ENCODE peak calls at places on chromosomes 11 and 22, in nine cellular contexts. H is endothelial cell of umbilical vein, D is stomach, E is HCT116, Z is sigmoid colon, J is HepG2, N is GM23338, R is vagina, A is breast epithelium. S is an unnamed sample. For H3K27me3, the result is how much of the 10 kb centered on the place peaks cover.

GRCh38 chr11:2940166-2940929 is 11.1 kb upstream of the PHLDA2 start:
- DNase-seq in J (peak), A (peak), H (no peak), Z (peak), D (peak), E (peak), R (no peak), N (peak), S (peak)

GRCh38 chr11:124769804-124770774 is 8.0 kb upstream of the ESAM start:
- DNase-seq in Z (no peak), N (no peak), R (no peak), D (no peak), H (peak), E (peak), J (peak), A (no peak), S (no peak)

GRCh38 chr22:28930357-28931007 is 47.1 kb downstream of the ZNRF3 start:
- DNase-seq in A (no peak), R (no peak), E (no peak), H (peak), N (no peak), D (no peak), Z (no peak), J (no peak), S (no peak)

GRCh38 chr11:65310756-65311155 is 3.9 kb upstream of the CDC42EP2 start:
- DNase-seq in D (no peak), A (no peak), J (no peak), H (no peak), Z (no peak), R (no peak), E (no peak), N (no peak), S (no peak)

GRCh38 chr11:112368402-112368801 is 107.7 kb upstream of the PLET1 start:
- DNase-seq in N (no peak), J (no peak), D (no peak), H (no peak), A (no peak), Z (no peak), E (no peak), R (peak), S (no peak)

GRCh38 chr22:46971141-46971775 is 208.8 kb downstream of the TBC1D22A start:
- DNase-seq in D (no peak), Z (peak), N (no peak), A (no peak), H (peak), R (no peak), E (no peak), J (no peak), S (no peak)

GRCh38 chr11:123920943-123921342 is 18.5 kb upstream of the OR4D5 start:
- DNase-seq in Z (no peak), R (no peak), A (no peak), N (no peak), E (no peak), J (no peak), D (no peak), H (no peak), S (no peak)

GRCh38 chr11:1193326-1194230 is 29.3 kb upstream of the MUC5B start:
- DNase-seq in J (no peak), Z (peak), A (peak), E (no peak), D (peak), H (no peak), R (no peak), N (no peak), S (peak)

GRCh38 chr11:59931688-59932087 is 6.5 kb upstream of the OOSP1 start:
- DNase-seq in H (no peak), J (no peak), N (no peak), D (no peak), R (no peak), Z (no peak), E (no peak), A (no peak), S (no peak)

GRCh38 chr22:19239464-19239863 is 52.1 kb downstream of the CLTCL1 start:
- DNase-seq in A (no peak), E (no peak), N (no peak), R (no peak), D (no peak), Z (no peak), H (no peak), J (no peak), S (no peak)

GRCh38 chr11:118918128-118918685 is 7.5 kb downstream of the BCL9L start:
- DNase-seq in R (no peak), H (peak), E (no peak), N (peak), Z (peak), J (peak), D (peak), A (peak), S (peak)

GRCh38 chr11:23554002-23554401 is 693.7 kb upstream of the CCDC179 start:
- DNase-seq in N (peak), J (peak), R (no peak), E (no peak), A (no peak), Z (no peak), D (no peak), H (no peak), S (no peak)

GRCh38 chr11:111046291-111046690 is 199.2 kb upstream of the POU2AF2 start:
- DNase-seq in N (no peak), H (no peak), Z (no peak), D (no peak), R (no peak), A (no peak), J (no peak), E (no peak), S (no peak)

GRCh38 chr22:46581580-46582244 is 38.5 kb upstream of the GRAMD4 start:
- DNase-seq in H (no peak), D (no peak), A (no peak), N (no peak), E (no peak), R (no peak), Z (peak), J (no peak), S (peak)

GRCh38 chr11:124897681-124898680 is at the start of gene ROBO4:
- DNase-seq in E (peak), H (peak), J (peak), D (no peak), N (no peak), A (no peak), R (peak), Z (peak), S (no peak)

GRCh38 chr11:125263268-125263790 is 98.8 kb downstream of the PKNOX2 start:
- DNase-seq in J (peak), E (no peak), D (peak), H (peak), R (no peak), A (no peak), N (peak), Z (peak), S (peak)

GRCh38 chr11:26704249-26704648 is 17.6 kb downstream of the SLC5A12 start:
- DNase-seq in D (no peak), Z (no peak), A (no peak), J (no peak), E (no peak), H (no peak), R (no peak), N (no peak), S (peak)

GRCh38 chr22:35425971-35426800 is 26.2 kb downstream of the MCM5 start:
- DNase-seq in N (peak), D (no peak), A (no peak), E (no peak), J (no peak), Z (no peak), R (no peak), H (no peak), S (no peak)

GRCh38 chr11:16809901-16810668 is 71.6 kb downstream of the C11orf58 start:
- DNase-seq in N (no peak), E (no peak), H (peak), A (peak), Z (peak), R (no peak), J (no peak), D (no peak), S (no peak)

GRCh38 chr11:1619449-1619848 is 2.5 kb downstream of the KRTAP5-4 start:
- DNase-seq in R (no peak), Z (peak), J (no peak), H (no peak), D (no peak), E (no peak), N (no peak), A (no peak), S (no peak)

GRCh38 chr11:134592391-134592990 is 180.4 kb upstream of the B3GAT1 start:
- DNase-seq in H (peak), N (peak), A (no peak), D (peak), Z (no peak), E (peak), J (peak), R (peak), S (peak)

GRCh38 chr11:65502852-65503603 is 4.2 kb downstream of the MALAT1 start:
- DNase-seq in E (no peak), N (no peak), D (no peak), H (peak), J (no peak), Z (peak), A (peak), R (no peak), S (no peak)

GRCh38 chr22:36913431-36914382 is at the start of gene CSF2RB:
- DNase-seq in Z (peak), H (peak), R (no peak), E (no peak), D (peak), J (no peak), N (no peak), A (no peak), S (peak)
- TF ChIP-seq POLR2AphosphoS5 in Z (no peak), H (no peak), R (no peak), E (no peak), D (no peak), J (no peak), N (no peak), A (no peak), S (no peak)

DNA sequence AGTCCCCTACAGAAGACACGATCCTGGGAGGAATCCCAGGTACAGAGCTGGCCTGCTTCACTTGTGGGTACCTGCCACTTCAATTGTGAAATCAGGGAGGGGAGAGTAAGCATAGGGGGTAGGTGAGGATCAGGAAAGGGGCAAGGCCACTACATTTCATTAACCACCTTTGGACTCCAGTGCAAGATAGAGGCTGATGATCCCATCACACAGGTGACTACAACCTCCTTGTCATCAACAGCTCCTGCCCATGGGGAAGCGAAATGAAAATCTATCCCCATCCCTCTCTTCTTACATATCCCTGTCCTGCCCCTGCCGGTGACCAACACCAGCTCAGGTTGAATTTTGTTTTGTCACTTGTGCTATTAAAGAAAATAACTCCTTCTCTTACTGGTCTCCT is 64.7 kb upstream of the VPREB1 start:
- DNase-seq in J (no peak), R (no peak), D (no peak), N (no peak), E (no peak), Z (no peak), H (no peak), A (no peak), S (no peak)
- H3K27me3 ChIP-seq in J (under half), R (under half), D (under half), N (half or more), E (under half), Z (under half), H (under half), A (under half), S (under half)

DNA sequence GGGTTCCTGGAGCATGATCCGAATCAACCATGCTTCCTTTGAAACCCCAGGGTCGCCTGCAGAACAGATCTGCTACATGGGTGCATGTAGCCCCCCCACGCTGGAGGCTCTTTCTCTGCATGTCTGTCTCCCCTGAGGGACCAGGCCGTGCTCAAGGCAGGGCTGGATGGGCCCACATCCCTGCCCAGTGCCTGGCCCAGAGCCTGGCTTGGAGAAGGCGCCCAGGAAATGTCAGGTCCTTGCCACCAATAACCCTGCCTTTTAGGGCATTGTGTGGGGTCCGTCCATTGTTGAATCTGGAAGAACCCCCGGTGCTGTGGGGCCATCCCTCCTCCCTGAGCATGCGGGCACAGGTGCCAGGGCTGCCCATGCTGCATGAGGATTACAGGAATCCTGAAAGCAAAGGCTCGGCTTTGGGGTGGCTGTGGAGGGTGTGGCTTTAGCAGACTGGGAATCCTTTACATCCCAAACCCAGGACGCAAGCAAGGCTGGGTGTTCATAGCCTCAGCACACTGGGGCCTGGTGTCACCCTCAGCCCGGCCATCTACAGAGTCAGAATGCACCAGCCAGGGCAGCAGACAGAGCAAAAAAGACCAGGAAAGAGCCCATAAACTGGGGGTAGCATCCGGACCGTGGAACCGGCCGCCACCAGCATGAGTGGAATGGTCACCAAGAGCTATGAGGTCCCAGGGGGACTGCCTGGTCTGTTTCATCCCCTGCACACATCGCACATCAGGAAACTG is 48.2 kb downstream of the RTL6 start:
- DNase-seq in H (no peak), E (no peak), Z (no peak), N (no peak), R (no peak), J (no peak), A (no peak), D (peak), S (no peak)
- H3K4me3 ChIP-seq in H (no peak), E (no peak), Z (no peak), N (no peak), R (no peak), J (no peak), A (no peak), D (no peak), S (no peak)

DNA sequence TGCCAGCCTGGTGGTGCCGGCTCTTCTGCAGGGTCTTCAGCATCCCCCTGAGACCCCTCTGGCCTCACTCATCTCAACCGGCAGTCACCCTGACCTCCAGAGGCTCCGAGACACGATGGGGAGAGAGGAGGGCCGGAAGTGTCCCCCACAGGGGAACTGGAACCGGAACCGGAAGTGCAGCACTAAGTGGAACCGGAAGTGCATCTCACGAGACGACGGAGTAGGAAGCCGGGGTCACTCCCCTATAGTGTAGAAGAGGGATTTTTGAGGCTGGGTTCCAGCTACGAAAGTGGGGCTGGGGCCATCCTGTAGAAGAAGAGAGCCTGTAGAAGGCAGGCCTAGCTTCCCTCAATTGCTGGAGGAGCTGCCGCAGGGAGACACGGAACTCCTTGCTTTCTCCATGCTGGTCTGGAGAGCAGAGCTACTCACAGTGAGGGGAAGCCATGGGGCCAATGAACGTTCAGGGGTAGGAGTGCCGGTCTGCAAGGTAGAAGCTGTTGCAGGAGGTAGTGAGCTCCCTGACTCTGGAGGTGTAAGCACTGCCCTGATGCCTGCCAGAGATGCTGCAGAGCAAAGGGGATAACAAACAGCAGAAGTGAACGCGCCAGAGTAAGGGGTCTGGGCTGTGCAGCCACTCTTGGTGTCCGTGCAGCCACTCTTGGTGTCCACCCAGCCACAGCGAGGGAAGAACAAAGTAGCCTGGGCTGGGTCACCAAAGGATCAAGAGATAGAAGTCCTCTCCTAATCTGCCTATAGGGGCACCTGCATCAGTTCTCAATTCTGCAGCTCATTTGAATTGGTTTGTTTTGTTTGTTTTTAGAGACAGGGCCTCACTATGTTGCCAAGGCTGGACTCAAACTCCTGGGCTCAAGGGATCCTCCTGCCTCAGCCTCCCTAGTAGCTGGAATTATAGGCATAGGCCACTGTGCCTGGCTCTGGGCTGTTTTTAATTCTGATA is 21.9 kb downstream of the SCUBE1 start:
- DNase-seq in H (no peak), N (no peak), Z (no peak), R (no peak), A (no peak), D (no peak), J (no peak), E (no peak), S (no peak)
- TF ChIP-seq POLR2AphosphoS5 in H (no peak), N (no peak), Z (no peak), R (no peak), A (no peak), D (no peak), J (no peak), E (no peak), S (no peak)

GRCh38 chr11:8610532-8611116 is 16.6 kb upstream of the STK33 start:
- DNase-seq in E (no peak), D (no peak), H (peak), J (no peak), R (peak), N (peak), A (no peak), Z (no peak), S (no peak)
- H3K27me3 ChIP-seq in E (under half), D (under half), H (under half), J (under half), R (under half), N (under half), A (under half), Z (under half), S (under half)

GRCh38 chr11:131503017-131503416 is 132.6 kb downstream of the NTM start:
- DNase-seq in E (no peak), D (no peak), N (no peak), A (no peak), J (no peak), R (no peak), H (no peak), Z (no peak), S (no peak)
- H3K4me3 ChIP-seq in E (no peak), D (no peak), N (no peak), A (no peak), J (no peak), R (no peak), H (no peak), Z (no peak), S (no peak)

DNA sequence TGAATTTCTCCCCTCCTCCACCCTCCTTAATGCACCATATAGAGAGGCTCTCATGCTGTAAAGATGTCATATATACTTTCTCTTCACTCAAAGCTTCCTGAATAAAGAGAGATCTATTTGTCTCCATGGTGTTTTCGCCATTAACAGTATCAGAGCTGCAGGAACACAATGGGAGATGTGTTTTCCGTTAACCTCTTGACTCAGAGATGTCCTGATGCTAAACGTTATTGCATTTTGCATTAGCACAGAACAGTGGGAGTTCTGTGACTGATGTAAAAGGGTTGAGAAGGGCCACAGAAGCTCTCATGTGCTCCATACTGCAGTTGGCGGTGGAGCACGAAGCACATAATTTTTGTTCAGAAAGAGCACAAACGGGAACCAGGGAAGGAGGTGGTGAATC is 25.7 kb upstream of the BLID start:
- DNase-seq in D (no peak), Z (no peak), A (no peak), E (no peak), R (no peak), J (no peak), N (no peak), H (no peak), S (no peak)
- TF ChIP-seq POLR2AphosphoS5 in D (no peak), Z (no peak), A (no peak), E (peak), R (no peak), J (no peak), N (no peak), H (no peak), S (no peak)

GRCh38 chr11:61011239-61011870 is 39.9 kb downstream of the CD6 start:
- DNase-seq in R (no peak), D (peak), J (no peak), H (no peak), A (no peak), Z (no peak), E (no peak), N (no peak), S (no peak)

GRCh38 chr11:61007971-61008896 is 36.8 kb downstream of the CD6 start:
- DNase-seq in H (no peak), J (no peak), E (no peak), A (no peak), N (peak), R (no peak), Z (no peak), D (no peak), S (no peak)

GRCh38 chr11:61010466-61011238 is 39.2 kb downstream of the CD6 start:
- DNase-seq in J (no peak), A (no peak), H (no peak), R (no peak), N (no peak), E (no peak), Z (no peak), D (no peak), S (no peak)

GRCh38 chr11:61008971-61009370 is 37.5 kb downstream of the CD6 start:
- DNase-seq in E (no peak), J (no peak), D (no peak), Z (no peak), A (no peak), H (no peak), R (no peak), N (no peak), S (no peak)

DNA sequence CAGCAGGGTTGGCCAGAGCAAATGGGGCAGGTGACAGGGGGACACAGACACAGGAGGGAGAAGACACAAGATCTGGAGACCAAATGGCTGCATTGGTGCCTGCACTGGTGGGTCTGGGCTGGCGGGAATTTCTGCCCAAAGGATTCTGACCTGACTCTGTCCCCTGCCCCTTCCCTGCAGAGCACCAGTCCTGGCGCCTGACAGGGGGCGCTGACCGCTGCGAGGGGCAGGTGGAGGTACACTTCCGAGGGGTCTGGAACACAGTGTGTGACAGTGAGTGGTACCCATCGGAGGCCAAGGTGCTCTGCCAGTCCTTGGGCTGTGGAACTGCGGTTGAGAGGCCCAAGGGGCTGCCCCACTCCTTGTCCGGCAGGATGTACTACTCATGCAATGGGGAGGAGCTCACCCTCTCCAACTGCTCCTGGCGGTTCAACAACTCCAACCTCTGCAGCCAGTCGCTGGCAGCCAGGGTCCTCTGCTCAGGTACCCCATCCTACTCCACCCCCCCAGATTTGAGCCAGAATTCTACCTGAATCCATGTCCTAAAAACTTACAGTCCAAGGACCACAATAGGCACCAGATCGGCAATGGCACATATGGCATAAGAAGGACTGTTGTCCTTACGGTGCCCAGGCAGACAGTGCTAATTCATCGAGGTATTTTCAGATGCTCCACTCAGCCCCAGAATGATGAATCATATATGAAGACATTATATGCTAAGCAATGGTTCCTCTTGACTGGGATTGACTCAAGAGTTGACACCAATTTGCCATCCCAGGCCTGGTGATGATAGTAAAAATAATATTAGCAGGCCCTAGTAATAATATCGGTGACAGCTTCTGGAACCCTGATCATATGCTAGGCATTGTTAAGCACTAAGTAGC is 38.2 kb downstream of the CD6 start:
- DNase-seq in J (no peak), H (no peak), A (no peak), E (no peak), D (no peak), N (no peak), R (no peak), Z (no peak), S (no peak)
- H3K27me3 ChIP-seq in J (half or more), H (under half), A (under half), E (under half), D (under half), N (half or more), R (under half), Z (under half), S (under half)

GRCh38 chr22:22082229-22082835 is 99.7 kb upstream of the TOP3B start:
- DNase-seq in E (no peak), N (no peak), Z (no peak), R (no peak), D (no peak), H (no peak), A (no peak), J (no peak), S (no peak)
- H3K4me3 ChIP-seq in E (no peak), N (no peak), Z (no peak), R (no peak), D (no peak), H (no peak), A (no peak), J (no peak), S (no peak)